ENCODE peak calls at places on chromosomes 12 and 14, in seven cellular contexts. T, Y, B, Q, N, D and G are unnamed samples.

GRCh38 chr14:75933712-75934296 is 48.0 kb downstream of the TGFB3 start:
- DNase-seq in T (no peak), Y (no peak), D (no peak), Q (no peak), B (no peak), N (no peak), G (no peak)

GRCh38 chr12:106194351-106194750 is 53.5 kb downstream of the CKAP4 start:
- DNase-seq in N (no peak), Q (no peak), T (no peak), B (no peak), D (no peak), Y (no peak), G (no peak)

GRCh38 chr14:94598816-94599655 is 13.2 kb upstream of the SERPINA3 start:
- DNase-seq in N (no peak), D (peak; percentile 21), B (no peak), Q (peak; percentile 86), T (peak; percentile 14), Y (peak; percentile 97), G (peak; percentile 100)

GRCh38 chr12:108825205-108825950 is 32.0 kb downstream of the SSH1 start:
- DNase-seq in N (no peak), Y (peak; percentile 76), T (no peak), Q (no peak), D (no peak), B (no peak), G (no peak)

GRCh38 chr12:89573081-89573810 is 47.4 kb upstream of the POC1B start:
- DNase-seq in B (no peak), Q (no peak), N (no peak), D (no peak), T (no peak), Y (no peak), G (no peak)

GRCh38 chr12:71071466-71072097 is 86.2 kb downstream of the TSPAN8 start:
- DNase-seq in Y (no peak), B (no peak), N (no peak), Q (no peak), T (no peak), D (no peak), G (no peak)

GRCh38 chr14:89681086-89682018 is 264.3 kb upstream of the FOXN3 start:
- DNase-seq in B (peak; percentile 48), T (no peak), D (no peak), Y (no peak), N (peak; percentile 50), Q (no peak), G (no peak)

GRCh38 chr12:97680751-97681150 is 218.1 kb downstream of the RMST start:
- DNase-seq in B (no peak), Y (no peak), N (no peak), D (no peak), Q (no peak), T (no peak), G (no peak)

GRCh38 chr14:76104802-76105355 is 46.8 kb upstream of the GPATCH2L start:
- DNase-seq in B (no peak), T (no peak), Y (no peak), N (no peak), Q (no peak), D (no peak), G (no peak)

GRCh38 chr14:68548194-68549056 is 244.4 kb downstream of the ZFP36L1 start:
- DNase-seq in Y (peak; percentile 98), B (peak; percentile 78), N (no peak), Q (no peak), T (peak; percentile 92), D (peak; percentile 68), G (no peak)

GRCh38 chr14:106013879-106014376 is 487.5 kb downstream of the TMEM121 start:
- DNase-seq in D (no peak), B (no peak), Q (no peak), T (no peak), N (no peak), Y (no peak), G (no peak)

GRCh38 chr14:22791302-22791701 is 23.9 kb downstream of the SLC7A7 start:
- DNase-seq in D (no peak), T (no peak), B (no peak), Q (peak; percentile 45), Y (peak; percentile 91), N (no peak), G (peak; percentile 90)

GRCh38 chr12:103632554-103633216 is 45.6 kb downstream of the STAB2 start:
- DNase-seq in N (no peak), B (peak; percentile 56), D (peak; percentile 85), Y (peak; percentile 33), Q (peak; percentile 70), T (peak; percentile 32), G (peak; percentile 6)

GRCh38 chr12:81206425-81206824 is 128.5 kb downstream of the ACSS3 start:
- DNase-seq in T (no peak), B (no peak), D (peak; percentile 20), N (no peak), Q (no peak), Y (no peak), G (no peak)

GRCh38 chr12:132133952-132134652 is 10.0 kb downstream of the DDX51 start:
- DNase-seq in B (no peak), Q (peak; percentile 60), Y (no peak), D (peak; percentile 41), T (no peak), N (no peak), G (no peak)

GRCh38 chr14:60266021-60266937 is 17.3 kb downstream of the PPM1A start:
- DNase-seq in D (peak; percentile 18), Y (no peak), Q (no peak), T (no peak), N (no peak), B (no peak), G (no peak)

GRCh38 chr12:92927055-92927435 is 2.0 kb downstream of the EEA1 start:
- DNase-seq in Y (peak; percentile 28), D (peak; percentile 42), Q (no peak), N (no peak), B (no peak), T (no peak), G (no peak)

GRCh38 chr12:53696655-53697321 is 20.9 kb upstream of the ATP5MC2 start:
- DNase-seq in T (no peak), D (no peak), B (no peak), Q (no peak), N (no peak), Y (no peak), G (no peak)

GRCh38 chr12:53698948-53699672 is 23.2 kb upstream of the ATP5MC2 start:
- DNase-seq in B (no peak), T (no peak), Y (no peak), N (no peak), D (no peak), Q (no peak), G (no peak)

GRCh38 chr12:53696285-53696654 is 20.4 kb upstream of the ATP5MC2 start:
- DNase-seq in D (peak; percentile 94), Q (peak; percentile 90), N (no peak), T (peak; percentile 50), Y (peak; percentile 85), B (peak; percentile 57), G (peak; percentile 76)

GRCh38 chr12:53695148-53696138 is 19.6 kb upstream of the ATP5MC2 start:
- DNase-seq in D (peak; percentile 82), T (no peak), B (no peak), Y (peak; percentile 55), N (no peak), Q (peak; percentile 65), G (no peak)

GRCh38 chr12:53694746-53695145 is 18.9 kb upstream of the ATP5MC2 start:
- DNase-seq in B (no peak), N (no peak), Y (no peak), Q (no peak), D (peak; percentile 38), T (no peak), G (no peak)
- H3K4me3 ChIP-seq in B (peak overlapping the region; percentile 34), N (no peak overlapping the region), Y (no peak overlapping the region), Q (peak overlapping the region; percentile 41), D (peak overlapping the region; percentile 36), T (no peak overlapping the region), G (no peak overlapping the region)

DNA sequence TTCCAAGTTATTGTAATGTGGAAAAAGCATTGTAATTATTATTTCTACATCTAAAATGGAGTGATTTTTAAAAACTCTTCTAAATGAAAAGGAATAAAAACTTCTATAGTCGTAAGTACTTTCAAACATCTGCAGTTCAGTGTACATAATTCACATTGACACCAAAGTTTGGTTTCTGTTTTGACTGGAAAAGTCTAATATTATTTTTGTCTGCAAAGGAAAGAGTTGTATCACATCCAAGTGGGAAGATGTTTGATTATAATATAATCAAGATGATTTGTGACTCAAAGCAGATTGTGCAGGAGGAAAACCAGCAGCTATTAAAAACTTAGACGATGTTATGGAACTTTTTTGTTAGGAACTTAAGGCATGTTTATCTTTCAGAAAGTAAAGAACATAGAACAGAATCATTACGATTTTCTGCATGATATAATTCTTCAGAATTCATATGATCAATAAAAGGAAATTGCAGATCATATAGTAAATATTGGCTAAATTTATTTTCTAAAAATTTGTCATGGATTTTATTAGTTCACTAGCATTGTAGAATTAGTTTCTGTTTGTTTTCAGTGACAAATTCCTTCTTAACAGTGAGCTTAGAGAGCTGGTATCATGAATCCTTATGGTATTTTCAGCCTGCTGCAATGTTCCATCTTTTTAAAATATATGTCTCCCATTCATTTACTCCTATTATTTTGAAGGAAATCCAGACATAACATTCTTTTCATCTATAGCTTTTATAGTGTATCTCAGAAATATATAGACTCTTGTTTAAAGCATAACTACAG is 145.8 kb downstream of the MIPOL1 start:
- DNase-seq in N (no peak), Y (peak; percentile 48), B (no peak), D (no peak), T (no peak), Q (no peak), G (no peak)
- H3K4me3 ChIP-seq in N (no peak overlapping the region), Y (no peak overlapping the region), B (no peak overlapping the region), D (no peak overlapping the region), T (no peak overlapping the region), Q (no peak overlapping the region), G (no peak overlapping the region)

DNA sequence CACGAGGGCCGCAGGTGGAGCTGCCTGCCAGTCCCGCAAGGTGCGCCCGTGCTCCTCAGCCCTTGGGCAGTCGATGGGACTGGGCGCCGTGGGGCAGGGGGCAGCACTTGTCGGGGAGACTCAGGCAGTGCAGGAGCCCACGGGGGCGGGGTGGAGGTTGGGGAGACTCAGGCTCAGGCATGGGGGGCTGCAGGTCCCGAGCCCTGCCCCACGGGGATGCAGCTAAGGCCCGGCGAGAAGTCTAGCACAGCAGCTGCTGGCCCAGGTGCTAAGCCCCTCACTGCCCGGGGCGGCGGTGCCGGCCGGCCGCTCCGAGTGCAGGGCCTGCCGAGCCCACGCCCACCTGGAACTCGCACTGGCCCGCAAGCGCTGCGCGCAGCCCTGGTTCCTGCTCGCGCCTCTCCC is 39.2 kb upstream of the P2RX7 start:
- DNase-seq in B (no peak), D (no peak), N (no peak), Q (no peak), Y (no peak), T (no peak), G (no peak)
- H3K4me3 ChIP-seq in B (no peak overlapping the region), D (no peak overlapping the region), N (no peak overlapping the region), Q (no peak overlapping the region), Y (no peak overlapping the region), T (no peak overlapping the region), G (no peak overlapping the region)

GRCh38 chr14:93115069-93115919 is 431 bp downstream of the ITPK1 start:
- DNase-seq in Q (peak; percentile 87), Y (peak; percentile 78), T (no peak), D (peak; percentile 93), B (peak; percentile 94), N (peak; percentile 74), G (peak; percentile 34)

GRCh38 chr14:93114068-93114710 is 1.5 kb downstream of the ITPK1 start:
- DNase-seq in Q (no peak), N (no peak), B (no peak), T (no peak), D (peak; percentile 26), Y (no peak), G (no peak)

GRCh38 chr14:93114713-93115068 is 1.0 kb downstream of the ITPK1 start:
- DNase-seq in T (no peak), D (peak; percentile 42), B (peak; percentile 59), N (peak; percentile 4), Q (no peak), Y (no peak), G (no peak)

GRCh38 chr14:93115920-93116675 is at the start of gene ITPK1:
- DNase-seq in T (no peak), N (peak; percentile 27), B (peak; percentile 77), Q (peak; percentile 50), Y (peak; percentile 41), D (peak; percentile 92), G (no peak)

GRCh38 chr14:93116676-93117200 is 1.0 kb upstream of the ITPK1 start:
- DNase-seq in T (no peak), N (no peak), Q (no peak), D (no peak), B (no peak), Y (no peak), G (no peak)
- H3K4me3 ChIP-seq in T (peak overlapping the region; percentile 56), N (peak overlapping the region; percentile 70), Q (peak overlapping the region; percentile 48), D (peak overlapping the region; percentile 100), B (peak overlapping the region; percentile 87), Y (peak overlapping the region; percentile 81), G (peak overlapping the region; percentile 67)